ENCODE peak calls at places on chromosomes 4 and X, in six cellular contexts. A, W, H, Z, T and M are unnamed samples.
A peak's percentile ranks its signal among the peaks of the same experiment; 100 is the strongest.

GRCh38 chr4:168109527-168109926 is 17.2 kb downstream of the ANXA10 start:
- DNase-seq in W (no peak), Z (no peak), A (no peak), H (no peak), T (no peak), M (no peak)

GRCh38 chrX:40197071-40197470 is 99.3 kb upstream of the BCOR start:
- DNase-seq in H (no peak), T (no peak), Z (no peak), W (no peak), A (no peak), M (no peak)

GRCh38 chrX:12002876-12003275 is 135.4 kb upstream of the FRMPD4 start:
- DNase-seq in A (no peak), H (no peak), W (no peak), T (no peak), Z (no peak), M (no peak)

GRCh38 chr4:99395595-99396364 is 39.4 kb downstream of the ADH7 start:
- DNase-seq in A (no peak), H (no peak), W (no peak), Z (no peak), T (peak; percentile 62), M (no peak)

GRCh38 chrX:14753436-14753835 is 119.4 kb downstream of the FANCB start:
- DNase-seq in W (no peak), A (no peak), T (no peak), Z (no peak), H (no peak), M (no peak)

GRCh38 chr4:15234101-15234500 is 193.7 kb upstream of the C1QTNF7 start:
- DNase-seq in H (no peak), T (peak; percentile 92), A (no peak), W (no peak), Z (no peak), M (no peak)

GRCh38 chr4:116122131-116122530 is 963.2 kb downstream of the TRAM1L1 start:
- DNase-seq in A (no peak), W (no peak), T (no peak), H (no peak), Z (no peak), M (no peak)

GRCh38 chrX:10296581-10296980 is 139.8 kb downstream of the CLCN4 start:
- DNase-seq in Z (no peak), T (peak; percentile 25), A (no peak), H (no peak), W (peak; percentile 24), M (no peak)

GRCh38 chr4:145540235-145540634 is 58.6 kb downstream of the SMAD1 start:
- DNase-seq in T (no peak), A (no peak), Z (no peak), W (peak; percentile 22), H (no peak), M (no peak)

GRCh38 chrX:11968991-11969390 is 169.3 kb upstream of the FRMPD4 start:
- DNase-seq in Z (no peak), H (no peak), A (no peak), T (no peak), W (no peak), M (no peak)

GRCh38 chrX:70998402-70999027 is 67.6 kb upstream of the SLC7A3 start:
- DNase-seq in A (no peak), W (peak; percentile 8), T (peak; percentile 16), Z (no peak), H (no peak), M (no peak)

GRCh38 chr4:145870155-145871020 is 68.2 kb downstream of the ZNF827 start:
- DNase-seq in H (no peak), Z (no peak), A (no peak), W (no peak), T (no peak), M (no peak)

GRCh38 chr4:3441501-3442459 is at the start of gene HGFAC:
- DNase-seq in T (no peak), A (peak; percentile 74), Z (no peak), W (no peak), H (no peak), M (no peak)
- TF ChIP-seq CTCF in T (no peak), A (no peak), Z (no peak), W (no peak), H (no peak), M (no peak)

GRCh38 chrX:111167334-111167733 is 71.3 kb downstream of the PAK3 start:
- DNase-seq in A (no peak), T (no peak), W (no peak), H (no peak), Z (no peak), M (no peak)

GRCh38 chrX:111170017-111170416 is 74.0 kb downstream of the PAK3 start:
- DNase-seq in Z (no peak), W (no peak), A (no peak), H (no peak), T (no peak), M (no peak)

GRCh38 chrX:111165902-111166301 is 69.9 kb downstream of the PAK3 start:
- DNase-seq in Z (no peak), W (no peak), H (no peak), A (no peak), T (no peak), M (no peak)

GRCh38 chrX:111169141-111169540 is 73.2 kb downstream of the PAK3 start:
- DNase-seq in Z (no peak), A (no peak), T (no peak), W (no peak), H (no peak), M (no peak)

DNA sequence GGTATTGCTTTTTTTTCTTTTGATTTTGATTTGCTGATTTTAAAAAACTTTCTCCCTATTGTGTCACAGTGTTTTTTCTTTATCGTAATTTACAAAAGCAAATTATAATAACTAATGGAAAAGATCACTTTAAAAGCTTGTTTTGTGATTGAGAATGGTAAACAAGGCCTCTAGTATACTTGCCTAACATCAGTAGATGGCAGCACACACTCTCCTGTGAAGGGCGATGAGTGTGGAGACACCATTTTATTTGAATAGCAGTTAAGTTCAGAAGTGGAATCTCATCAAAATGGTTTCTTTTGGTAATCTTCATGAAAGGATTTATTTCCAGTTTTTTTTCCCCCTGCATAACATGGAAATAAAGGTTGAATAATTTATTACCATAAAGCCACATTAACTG is 72.3 kb downstream of the PAK3 start:
- DNase-seq in T (no peak), A (no peak), W (no peak), Z (no peak), H (no peak), M (no peak)
- TF ChIP-seq CTCF in T (peak; percentile 20), A (no peak), W (peak; percentile 14), Z (peak; percentile 44), H (peak; percentile 21), M (no peak)

GRCh38 chrX:136325377-136325776 is 24.6 kb downstream of the ADGRG4 start:
- DNase-seq in W (no peak), Z (no peak), A (no peak), H (no peak), T (no peak), M (no peak)
- TF ChIP-seq CTCF in W (no peak), Z (no peak), A (no peak), H (no peak), T (no peak), M (no peak)

GRCh38 chr4:3531887-3532713 is at the start of gene LRPAP1:
- DNase-seq in H (peak; percentile 91), W (peak; percentile 64), Z (no peak), A (peak; percentile 99), T (peak; percentile 77), M (peak; percentile 97)
- TF ChIP-seq CTCF in H (no peak), W (no peak), Z (no peak), A (no peak), T (no peak), M (no peak)

GRCh38 chr4:82715731-82716617 is 82.6 kb downstream of the SCD5 start:
- DNase-seq in H (no peak), T (peak; percentile 35), W (no peak), Z (no peak), A (no peak), M (no peak)

GRCh38 chr4:82710202-82710929 is 88.2 kb downstream of the SCD5 start:
- DNase-seq in A (no peak), T (no peak), H (no peak), W (no peak), Z (no peak), M (no peak)

GRCh38 chr4:82713856-82714255 is 84.7 kb downstream of the SCD5 start:
- DNase-seq in T (peak; percentile 47), A (no peak), W (no peak), H (no peak), Z (no peak), M (no peak)

GRCh38 chr4:82708982-82709381 is 89.6 kb downstream of the SCD5 start:
- DNase-seq in W (no peak), A (no peak), H (no peak), T (no peak), Z (no peak), M (no peak)

DNA sequence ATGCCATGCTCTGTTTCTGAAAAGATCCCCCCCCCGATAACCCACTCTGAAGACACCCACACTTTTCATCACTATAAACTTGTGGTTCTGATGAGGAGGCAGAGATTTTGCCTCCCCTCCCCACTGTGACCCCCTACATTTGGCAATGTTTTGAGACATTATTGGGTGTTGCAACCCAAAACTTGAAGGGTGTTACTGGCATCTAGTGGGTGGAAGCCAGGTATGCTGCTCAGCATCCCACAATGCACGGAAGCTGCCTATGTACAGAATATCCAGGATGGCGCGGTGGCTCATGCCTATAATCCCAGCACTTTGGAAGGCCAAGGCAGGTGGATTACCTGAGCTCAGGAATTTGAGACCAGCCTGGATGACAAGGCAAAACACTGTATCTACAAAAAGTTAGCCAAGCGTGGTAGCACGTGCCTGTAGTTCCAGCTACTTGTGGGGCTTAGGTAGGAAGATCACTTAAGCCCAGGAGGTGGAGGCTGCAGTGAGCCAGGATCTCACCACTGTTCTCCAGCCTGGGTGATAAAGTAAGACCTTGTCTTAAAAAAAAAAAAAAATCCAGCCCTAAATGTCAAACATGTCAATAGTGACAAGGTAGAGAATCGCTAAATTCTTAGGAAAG is 87.3 kb downstream of the SCD5 start:
- DNase-seq in W (no peak), A (no peak), Z (no peak), H (no peak), T (no peak), M (no peak)
- TF ChIP-seq CTCF in W (no peak), A (no peak), Z (no peak), H (no peak), T (no peak), M (no peak)

GRCh38 chrX:112941209-112941788 is 100.7 kb upstream of the AMOT start:
- DNase-seq in T (no peak), Z (no peak), H (no peak), A (no peak), W (no peak), M (no peak)
- TF ChIP-seq CTCF in T (no peak), Z (no peak), H (peak; percentile 36), A (peak; percentile 10), W (peak; percentile 7), M (peak; percentile 25)

GRCh38 chr4:1763550-1764080 is 29.5 kb upstream of the FGFR3 start:
- DNase-seq in A (no peak), Z (no peak), H (no peak), W (no peak), T (peak; percentile 25), M (no peak)
- TF ChIP-seq CTCF in A (no peak), Z (peak; percentile 11), H (no peak), W (peak; percentile 16), T (no peak), M (no peak)

DNA sequence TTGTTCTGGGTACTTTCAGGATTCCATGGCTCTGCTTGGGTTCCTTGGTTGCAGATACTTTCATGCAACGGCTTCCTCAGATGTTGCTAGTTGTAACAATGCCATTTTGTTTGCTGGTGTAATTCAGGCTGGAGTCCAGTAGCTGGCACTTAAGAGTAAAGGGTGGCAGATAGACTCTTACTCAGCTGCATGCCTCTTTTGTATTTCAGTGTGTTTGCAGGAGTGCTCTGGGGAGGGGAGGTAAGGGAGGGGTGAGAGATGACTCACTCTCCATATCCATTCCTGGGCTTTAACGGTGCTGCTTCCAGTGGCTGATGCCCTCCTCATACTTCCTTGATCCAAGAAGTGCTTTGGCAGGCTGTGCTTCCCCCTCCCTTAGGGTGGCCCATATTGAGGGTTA is 155.2 kb downstream of the ZNF330 start:
- DNase-seq in W (peak; percentile 76), A (no peak), T (peak; percentile 57), H (no peak), Z (peak; percentile 69), M (no peak)
- TF ChIP-seq CTCF in W (peak; percentile 67), A (no peak), T (peak; percentile 78), H (peak; percentile 29), Z (peak; percentile 91), M (peak; percentile 57)